ENCODE peak calls at places on chromosomes 4 and X, in six cellular contexts. I is endothelial cell, Y is T-cell, M is BJ, C is tibial nerve, F is kidney glomerular epithelial cell. W is an unnamed sample.

GRCh38 chr4:109609431-109609830 is 49.4 kb downstream of the MCUB start:
- DNase-seq in I (no peak), Y (no peak), C (no peak), F (no peak), M (no peak), W (no peak)

GRCh38 chr4:8912506-8912905 is 40.9 kb upstream of the HMX1 start:
- DNase-seq in Y (no peak), M (no peak), F (no peak), I (no peak), C (no peak), W (no peak)

GRCh38 chrX:13688772-13689518 is at the start of gene RAB9A:
- DNase-seq in C (peak), F (no peak), Y (peak), M (no peak), I (peak), W (peak)

GRCh38 chr4:168483786-168484185 is 3.5 kb upstream of the DDX60L start:
- DNase-seq in F (no peak), I (no peak), Y (no peak), C (no peak), M (peak), W (no peak)

GRCh38 chr4:29046716-29047115 is 1673.5 kb upstream of the PCDH7 start:
- DNase-seq in F (no peak), I (no peak), M (no peak), C (no peak), Y (no peak), W (no peak)

GRCh38 chr4:41009411-41009810 is 204.9 kb downstream of the APBB2 start:
- DNase-seq in C (no peak), Y (no peak), M (no peak), F (peak), I (no peak), W (no peak)

GRCh38 chrX:79140731-79141130 is 3.8 kb upstream of the GPR174 start:
- DNase-seq in C (no peak), M (no peak), F (no peak), Y (no peak), I (no peak), W (no peak)

GRCh38 chr4:147289181-147289580 is 191.7 kb upstream of the EDNRA start:
- DNase-seq in Y (no peak), F (no peak), C (no peak), M (no peak), I (no peak), W (peak)

GRCh38 chr4:147975902-147976301 is 244.0 kb downstream of the ARHGAP10 start:
- DNase-seq in C (no peak), F (no peak), Y (no peak), I (no peak), M (peak), W (no peak)

GRCh38 chr4:79237836-79238235 is 88.0 kb downstream of the NAA11 start:
- DNase-seq in F (no peak), M (no peak), Y (no peak), I (no peak), C (no peak), W (no peak)

GRCh38 chr4:163748474-163748873 is 254.0 kb downstream of the TMA16 start:
- DNase-seq in F (no peak), M (no peak), Y (no peak), C (no peak), I (no peak), W (peak)

GRCh38 chr4:184544711-184545409 is 70.5 kb upstream of the IRF2 start:
- DNase-seq in M (no peak), F (no peak), I (no peak), C (no peak), Y (no peak), W (no peak)

GRCh38 chrX:39283239-39283638 is 482.0 kb downstream of the MID1IP1 start:
- DNase-seq in I (no peak), F (no peak), Y (no peak), M (no peak), C (no peak), W (no peak)

GRCh38 chr4:86670739-86671138 is 76.6 kb downstream of the PTPN13 start:
- DNase-seq in C (no peak), M (peak), F (peak), I (no peak), Y (no peak), W (no peak)

GRCh38 chr4:47084795-47085194 is 53.4 kb downstream of the GABRB1 start:
- DNase-seq in M (no peak), Y (no peak), F (no peak), I (no peak), C (no peak), W (no peak)

GRCh38 chr4:184306949-184307348 is 89.3 kb upstream of the ENPP6 start:
- DNase-seq in I (no peak), Y (no peak), C (no peak), M (no peak), F (no peak), W (no peak)

GRCh38 chrX:132025085-132025484 is 2.0 kb downstream of the STK26 start:
- DNase-seq in Y (no peak), I (no peak), M (no peak), F (no peak), C (no peak), W (no peak)

GRCh38 chr4:39754309-39754708 is 56.4 kb downstream of the UBE2K start:
- DNase-seq in M (no peak), F (no peak), I (no peak), C (no peak), Y (no peak), W (no peak)

GRCh38 chr4:171947389-171947788 is 134.2 kb downstream of the GALNTL6 start:
- DNase-seq in Y (no peak), F (no peak), I (no peak), M (no peak), C (no peak), W (no peak)

GRCh38 chrX:53686151-53686885 is at the start of gene HUWE1:
- DNase-seq in C (peak), Y (peak), F (peak), I (peak), M (no peak), W (peak)

GRCh38 chrX:141469469-141469868 is 115.1 kb downstream of the SPANXA1 start:
- DNase-seq in I (no peak), C (no peak), F (no peak), M (peak), Y (no peak), W (peak)

GRCh38 chr4:64883087-64883926 is 474.1 kb upstream of the TECRL start:
- DNase-seq in Y (no peak), F (no peak), C (no peak), I (no peak), M (no peak), W (no peak)

GRCh38 chrX:68186552-68187262 is 246.6 kb downstream of the OPHN1 start:
- DNase-seq in M (no peak), C (no peak), F (no peak), I (no peak), Y (no peak), W (peak)

GRCh38 chr4:109703664-109704351 is 563 bp upstream of the CASP6 start:
- DNase-seq in M (no peak), I (no peak), F (no peak), C (no peak), Y (no peak), W (peak)

GRCh38 chrX:106728337-106728736 is 1.8 kb downstream of the RNF128 start:
- DNase-seq in I (no peak), F (no peak), C (no peak), Y (no peak), M (no peak), W (peak)

GRCh38 chrX:125436855-125437254 is 117.2 kb downstream of the TEX13C start:
- DNase-seq in C (no peak), I (no peak), M (no peak), F (no peak), Y (no peak), W (peak)

GRCh38 chrX:340121-340520 is 21.5 kb upstream of the GTPBP6 start:
- DNase-seq in Y (no peak), F (no peak), C (no peak), I (no peak), M (no peak), W (no peak)

GRCh38 chr4:150358691-150359090 is 223.3 kb upstream of the MAB21L2 start:
- DNase-seq in M (no peak), I (no peak), C (no peak), F (no peak), Y (no peak), W (no peak)

GRCh38 chr4:65668201-65669007 is 1.9 kb downstream of the EPHA5 start:
- DNase-seq in Y (no peak), M (no peak), F (no peak), I (peak), C (peak), W (no peak)

GRCh38 chr4:183342541-183343533 is 20.6 kb upstream of the CLDN24 start:
- DNase-seq in F (no peak), Y (no peak), M (no peak), I (no peak), C (no peak), W (no peak)

GRCh38 chrX:70979136-70979762 is 48.4 kb upstream of the SLC7A3 start:
- DNase-seq in F (peak), I (peak), C (no peak), M (no peak), Y (no peak), W (peak)

GRCh38 chr4:159770398-159770797 is 667.5 kb downstream of the RAPGEF2 start:
- DNase-seq in C (no peak), I (no peak), F (no peak), M (no peak), Y (no peak), W (no peak)

GRCh38 chrX:86066998-86067397 is 19.6 kb upstream of the CHM start:
- DNase-seq in F (no peak), I (no peak), Y (no peak), C (no peak), M (no peak), W (no peak)

GRCh38 chrX:39950035-39950688 is 147.6 kb downstream of the BCOR start:
- DNase-seq in F (peak), C (no peak), I (no peak), Y (no peak), M (no peak), W (peak)

GRCh38 chr4:168584321-168584771 is 87.5 kb downstream of the PALLD start:
- DNase-seq in I (no peak), Y (no peak), F (peak), M (no peak), C (no peak), W (no peak)

GRCh38 chrX:88613338-88613737 is 133.7 kb upstream of the CPXCR1 start:
- DNase-seq in C (no peak), F (peak), Y (no peak), I (peak), M (no peak), W (peak)

GRCh38 chr4:150821641-150822040 is 193.4 kb downstream of the LRBA start:
- DNase-seq in Y (no peak), I (no peak), F (no peak), C (no peak), M (no peak), W (no peak)

GRCh38 chr4:100299019-100299418 is 108.8 kb upstream of the DDIT4L start:
- DNase-seq in M (peak), C (peak), Y (no peak), I (no peak), F (peak), W (peak)